ENCODE peak calls at places on chromosome 2, in four cellular contexts. One of them, this sample, is unnamed.
A peak's percentile ranks its signal among the peaks of the same experiment; 100 is the strongest.

GRCh38 chr2:237291138-237291792 is 122.7 kb downstream of the COL6A3 start:
- DNase-seq in IMR-90: peak; percentile 98
- DNase-seq in epithelial cell of esophagus: peak; percentile 95
- DNase-seq in astrocyte of the spinal cord: peak; percentile 100
- DNase-seq in this sample: peak; percentile 99

GRCh38 chr2:18345848-18346247 is 214.6 kb downstream of the RDH14 start:
- DNase-seq in epithelial cell of esophagus: peak; percentile 82
- DNase-seq in astrocyte of the spinal cord: peak; percentile 40
- DNase-seq in IMR-90: peak; percentile 72
- DNase-seq in this sample: peak; percentile 12

GRCh38 chr2:40178971-40179370 is 272.9 kb downstream of the SLC8A1 start:
- DNase-seq in astrocyte of the spinal cord: no peak
- DNase-seq in epithelial cell of esophagus: peak; percentile 56
- DNase-seq in IMR-90: peak; percentile 52
- DNase-seq in this sample: peak; percentile 37

GRCh38 chr2:216741223-216741593 is 45.9 kb upstream of the IGFBP5 start:
- DNase-seq in IMR-90: no peak
- DNase-seq in astrocyte of the spinal cord: no peak
- DNase-seq in epithelial cell of esophagus: no peak
- DNase-seq in this sample: no peak

GRCh38 chr2:172094319-172095145 is 8.2 kb downstream of the DLX2 start:
- DNase-seq in epithelial cell of esophagus: no peak
- DNase-seq in IMR-90: no peak
- DNase-seq in astrocyte of the spinal cord: no peak
- DNase-seq in this sample: no peak

GRCh38 chr2:37653805-37654378 is 17.6 kb downstream of the CDC42EP3 start:
- DNase-seq in epithelial cell of esophagus: peak; percentile 85
- DNase-seq in astrocyte of the spinal cord: no peak
- DNase-seq in IMR-90: no peak
- DNase-seq in this sample: no peak

GRCh38 chr2:239947361-239948045 is 77.6 kb downstream of the NDUFA10 start:
- DNase-seq in IMR-90: no peak
- DNase-seq in astrocyte of the spinal cord: no peak
- DNase-seq in epithelial cell of esophagus: no peak
- DNase-seq in this sample: no peak

GRCh38 chr2:199596549-199596948 is 138.8 kb upstream of the SATB2 start:
- DNase-seq in astrocyte of the spinal cord: no peak
- DNase-seq in epithelial cell of esophagus: peak; percentile 53
- DNase-seq in IMR-90: peak; percentile 2
- DNase-seq in this sample: peak; percentile 24

GRCh38 chr2:197322729-197323720 is 12.4 kb upstream of the ANKRD44 start:
- DNase-seq in epithelial cell of esophagus: no peak
- DNase-seq in astrocyte of the spinal cord: no peak
- DNase-seq in IMR-90: no peak
- DNase-seq in this sample: no peak

GRCh38 chr2:108534577-108535379 is 508 bp downstream of the LIMS1 start:
- DNase-seq in epithelial cell of esophagus: peak; percentile 28
- DNase-seq in astrocyte of the spinal cord: peak; percentile 55
- DNase-seq in IMR-90: no peak
- DNase-seq in this sample: no peak

GRCh38 chr2:147641644-147642043 is 203.2 kb upstream of the ACVR2A start:
- DNase-seq in IMR-90: peak; percentile 17
- DNase-seq in astrocyte of the spinal cord: no peak
- DNase-seq in epithelial cell of esophagus: peak; percentile 20
- DNase-seq in this sample: peak; percentile 64

GRCh38 chr2:143877056-143877455 is 642.9 kb downstream of the ZEB2 start:
- DNase-seq in epithelial cell of esophagus: no peak
- DNase-seq in astrocyte of the spinal cord: no peak
- DNase-seq in IMR-90: no peak
- DNase-seq in this sample: no peak

DNA sequence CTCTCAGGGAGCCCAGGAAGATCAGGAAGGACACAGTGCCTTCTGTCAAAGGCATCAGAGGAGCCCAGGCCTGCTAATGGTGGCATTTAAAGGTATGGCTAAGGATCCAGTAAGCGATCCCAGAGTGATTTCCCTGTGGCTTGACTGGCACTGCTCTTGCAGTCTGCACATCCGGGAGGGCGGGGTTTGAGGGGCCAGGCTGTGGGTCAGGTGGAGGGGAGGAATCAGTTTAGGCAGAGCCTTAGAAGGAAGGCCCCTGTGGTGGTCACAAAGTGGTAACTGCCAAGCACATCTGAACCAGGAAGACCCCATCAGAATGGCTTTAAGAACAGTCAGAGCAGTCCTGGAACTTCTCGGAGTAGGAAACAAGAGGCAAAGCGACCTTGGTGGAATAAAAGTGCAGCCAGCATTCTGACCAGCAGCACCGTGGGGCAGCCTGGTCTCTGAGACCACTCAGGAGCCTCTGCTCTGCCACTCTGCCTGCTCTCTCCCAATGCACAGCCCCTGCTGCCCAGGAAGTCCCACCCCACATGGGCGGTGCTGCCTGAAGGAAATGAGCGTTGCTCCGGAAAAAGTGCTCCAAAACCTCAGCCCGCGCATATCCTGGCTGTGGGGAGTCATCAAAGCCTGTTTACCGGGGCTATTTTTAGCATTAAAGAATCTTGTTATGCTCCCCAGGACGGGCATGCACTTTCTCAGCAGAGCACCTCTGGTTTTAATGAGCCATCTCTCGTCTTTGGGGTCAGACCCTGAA is 54.4 kb downstream of the EPAS1 start:
- DNase-seq in IMR-90: no peak
- DNase-seq in astrocyte of the spinal cord: no peak
- DNase-seq in epithelial cell of esophagus: no peak
- DNase-seq in this sample: no peak
- H3K4me3 ChIP-seq in IMR-90: no peak overlapping the region
- H3K4me3 ChIP-seq in astrocyte of the spinal cord: no peak overlapping the region
- H3K4me3 ChIP-seq in epithelial cell of esophagus: no peak overlapping the region
- H3K4me3 ChIP-seq in this sample: no peak overlapping the region

DNA sequence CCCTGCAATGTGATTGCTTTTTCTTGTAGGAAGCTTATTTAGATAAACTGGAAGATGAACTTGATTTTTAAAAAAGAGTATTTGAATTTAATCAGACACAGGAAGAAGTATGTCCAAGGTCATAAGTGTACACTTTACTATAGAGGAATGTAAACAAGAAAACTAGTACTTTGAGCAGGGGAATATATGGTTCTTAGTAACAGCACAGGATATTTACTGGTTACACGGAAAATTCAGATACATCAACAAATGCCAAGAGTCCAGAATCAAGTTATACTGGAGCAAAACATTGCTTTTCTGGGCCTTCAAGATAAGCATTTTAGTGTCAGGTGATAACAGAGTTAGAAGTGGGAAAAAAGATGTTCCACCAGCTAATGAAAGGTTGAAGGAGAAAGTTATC is 75.5 kb downstream of the EFEMP1 start:
- DNase-seq in IMR-90: peak; percentile 22
- DNase-seq in epithelial cell of esophagus: no peak
- DNase-seq in astrocyte of the spinal cord: no peak
- DNase-seq in this sample: no peak
- H3K4me3 ChIP-seq in IMR-90: no peak overlapping the region
- H3K4me3 ChIP-seq in epithelial cell of esophagus: no peak overlapping the region
- H3K4me3 ChIP-seq in astrocyte of the spinal cord: no peak overlapping the region
- H3K4me3 ChIP-seq in this sample: no peak overlapping the region

GRCh38 chr2:69754633-69755032 is 12.7 kb downstream of the ANXA4 start:
- DNase-seq in astrocyte of the spinal cord: no peak
- DNase-seq in IMR-90: no peak
- DNase-seq in epithelial cell of esophagus: no peak
- DNase-seq in this sample: no peak

GRCh38 chr2:69750246-69750645 is 8.3 kb downstream of the ANXA4 start:
- DNase-seq in epithelial cell of esophagus: no peak
- DNase-seq in astrocyte of the spinal cord: no peak
- DNase-seq in IMR-90: no peak
- DNase-seq in this sample: no peak

GRCh38 chr2:69755862-69756467 is 14.0 kb downstream of the ANXA4 start:
- DNase-seq in IMR-90: peak; percentile 60
- DNase-seq in astrocyte of the spinal cord: peak; percentile 55
- DNase-seq in epithelial cell of esophagus: peak; percentile 88
- DNase-seq in this sample: peak; percentile 79

DNA sequence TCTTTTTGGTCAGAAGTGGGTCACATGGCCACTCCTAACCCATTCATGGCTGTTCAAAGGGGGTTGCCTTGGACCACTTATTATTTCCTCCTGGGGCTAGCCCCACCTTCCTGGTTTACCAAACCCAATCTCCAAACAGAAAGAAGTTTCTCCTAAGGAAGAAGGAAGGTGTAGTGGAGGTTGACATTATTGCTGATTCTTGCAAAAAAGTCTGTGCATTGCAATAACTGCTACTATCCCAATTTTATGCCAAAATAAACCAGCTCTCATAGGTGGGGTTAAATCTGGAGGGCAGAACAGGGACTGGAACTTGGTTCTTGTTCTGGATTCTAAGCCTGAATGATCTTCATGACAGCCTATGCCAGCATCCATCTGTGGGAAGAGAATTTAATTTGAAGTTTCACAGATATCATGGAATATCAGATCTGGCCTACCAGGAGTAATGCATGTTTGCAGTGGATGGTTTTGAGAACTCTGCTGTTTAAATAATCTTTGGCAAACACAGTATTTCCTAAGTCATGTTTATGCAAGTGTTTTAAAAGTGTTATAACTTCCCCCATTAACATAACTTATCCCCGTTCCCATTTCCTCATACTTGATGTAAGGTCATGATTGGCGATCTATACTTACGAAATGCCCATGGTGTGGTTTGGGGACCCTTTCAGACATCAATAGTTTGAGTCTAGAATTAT is 11.9 kb downstream of the ANXA4 start:
- DNase-seq in IMR-90: no peak
- DNase-seq in epithelial cell of esophagus: no peak
- DNase-seq in astrocyte of the spinal cord: no peak
- DNase-seq in this sample: no peak
- H3K4me3 ChIP-seq in IMR-90: no peak overlapping the region
- H3K4me3 ChIP-seq in epithelial cell of esophagus: no peak overlapping the region
- H3K4me3 ChIP-seq in astrocyte of the spinal cord: no peak overlapping the region
- H3K4me3 ChIP-seq in this sample: no peak overlapping the region

GRCh38 chr2:28602751-28603639 is 107.1 kb downstream of the PLB1 start:
- DNase-seq in IMR-90: no peak
- DNase-seq in epithelial cell of esophagus: no peak
- DNase-seq in astrocyte of the spinal cord: no peak
- DNase-seq in this sample: no peak

GRCh38 chr2:28601612-28602011 is 105.8 kb downstream of the PLB1 start:
- DNase-seq in IMR-90: no peak
- DNase-seq in astrocyte of the spinal cord: no peak
- DNase-seq in epithelial cell of esophagus: no peak
- DNase-seq in this sample: no peak

GRCh38 chr2:28600176-28600575 is 104.3 kb downstream of the PLB1 start:
- DNase-seq in astrocyte of the spinal cord: no peak
- DNase-seq in epithelial cell of esophagus: no peak
- DNase-seq in IMR-90: no peak
- DNase-seq in this sample: no peak

GRCh38 chr2:28603821-28604220 is 108.0 kb downstream of the PLB1 start:
- DNase-seq in astrocyte of the spinal cord: no peak
- DNase-seq in IMR-90: no peak
- DNase-seq in epithelial cell of esophagus: no peak
- DNase-seq in this sample: no peak

GRCh38 chr2:28602136-28602660 is 106.3 kb downstream of the PLB1 start:
- DNase-seq in astrocyte of the spinal cord: no peak
- DNase-seq in epithelial cell of esophagus: no peak
- DNase-seq in IMR-90: no peak
- DNase-seq in this sample: no peak
- H3K4me3 ChIP-seq in astrocyte of the spinal cord: no peak overlapping the region
- H3K4me3 ChIP-seq in epithelial cell of esophagus: no peak overlapping the region
- H3K4me3 ChIP-seq in IMR-90: no peak overlapping the region
- H3K4me3 ChIP-seq in this sample: no peak overlapping the region

GRCh38 chr2:70199320-70199864 is 8.6 kb upstream of the C2orf42 start:
- DNase-seq in epithelial cell of esophagus: no peak
- DNase-seq in astrocyte of the spinal cord: no peak
- DNase-seq in IMR-90: no peak
- DNase-seq in this sample: no peak
- H3K4me3 ChIP-seq in epithelial cell of esophagus: no peak overlapping the region
- H3K4me3 ChIP-seq in astrocyte of the spinal cord: no peak overlapping the region
- H3K4me3 ChIP-seq in IMR-90: no peak overlapping the region
- H3K4me3 ChIP-seq in this sample: no peak overlapping the region

GRCh38 chr2:30652271-30652910 is 154.9 kb downstream of the CAPN13 start:
- DNase-seq in astrocyte of the spinal cord: no peak
- DNase-seq in IMR-90: peak; percentile 47
- DNase-seq in epithelial cell of esophagus: no peak
- DNase-seq in this sample: no peak
- H3K4me3 ChIP-seq in astrocyte of the spinal cord: no peak overlapping the region
- H3K4me3 ChIP-seq in IMR-90: no peak overlapping the region
- H3K4me3 ChIP-seq in epithelial cell of esophagus: no peak overlapping the region
- H3K4me3 ChIP-seq in this sample: no peak overlapping the region

This sample was measured in fibroblast of mammary gland.